ENCODE peak calls at places on chromosomes 5 and 9, in ten cellular contexts. S is CD8-positive, alpha-beta memory T cell; I is psoas muscle; N is CD4-positive, alpha-beta memory T cell; F is dorsolateral prefrontal cortex; H is A549; T is tibial nerve; P is transverse colon; V is lower lobe of right lung; A is uterus. E is an unnamed sample.

GRCh38 chr5:132498686-132499271 is 8.2 kb upstream of the IRF1 start:
- DNase-seq in S (no peak), T (no peak), H (no peak), A (no peak), N (no peak), P (no peak), F (no peak), V (no peak), I (no peak), E (no peak)

GRCh38 chr5:87499478-87500410 is 87.0 kb upstream of the CCNH start:
- DNase-seq in H (no peak), V (peak), N (no peak), F (no peak), P (no peak), A (no peak), T (no peak), S (no peak), I (no peak), E (no peak)

GRCh38 chr5:159105318-159106053 is 5.8 kb upstream of the EBF1 start:
- DNase-seq in V (no peak), P (no peak), A (peak), H (no peak), T (no peak), N (peak), S (no peak), I (no peak), F (no peak), E (no peak)

GRCh38 chr5:125244531-125244930 is 498.1 kb upstream of the ZNF608 start:
- DNase-seq in N (no peak), I (no peak), H (no peak), P (no peak), F (no peak), S (no peak), V (no peak), T (no peak), A (no peak), E (no peak)

GRCh38 chr5:9621379-9621903 is 8.7 kb downstream of the TAS2R1 start:
- DNase-seq in V (no peak), F (no peak), T (no peak), A (no peak), H (no peak), S (no peak), I (no peak), P (no peak), N (no peak), E (no peak)

GRCh38 chr5:136014049-136014516 is 14.7 kb upstream of the TGFBI start:
- DNase-seq in S (no peak), I (no peak), T (no peak), F (no peak), V (peak), N (no peak), H (no peak), P (no peak), A (peak), E (no peak)

GRCh38 chr5:142874537-142874936 is 104.4 kb downstream of the ARHGAP26 start:
- DNase-seq in S (no peak), P (peak), H (peak), V (peak), N (no peak), T (peak), I (peak), A (peak), F (no peak), E (no peak)

GRCh38 chr9:21549251-21549765 is 67.2 kb upstream of the IFNE start:
- DNase-seq in I (no peak), F (no peak), H (no peak), A (no peak), S (no peak), V (no peak), P (peak), T (no peak), N (no peak), E (no peak)

GRCh38 chr9:131738293-131738692 is 1.6 kb downstream of the RAPGEF1 start:
- DNase-seq in F (no peak), I (no peak), A (no peak), N (no peak), T (no peak), S (no peak), P (no peak), V (peak), H (no peak), E (no peak)

GRCh38 chr5:111075520-111075919 is 4.0 kb downstream of the TSLP start:
- DNase-seq in P (no peak), I (no peak), T (no peak), V (no peak), H (no peak), N (no peak), A (no peak), S (no peak), F (no peak), E (no peak)

DNA sequence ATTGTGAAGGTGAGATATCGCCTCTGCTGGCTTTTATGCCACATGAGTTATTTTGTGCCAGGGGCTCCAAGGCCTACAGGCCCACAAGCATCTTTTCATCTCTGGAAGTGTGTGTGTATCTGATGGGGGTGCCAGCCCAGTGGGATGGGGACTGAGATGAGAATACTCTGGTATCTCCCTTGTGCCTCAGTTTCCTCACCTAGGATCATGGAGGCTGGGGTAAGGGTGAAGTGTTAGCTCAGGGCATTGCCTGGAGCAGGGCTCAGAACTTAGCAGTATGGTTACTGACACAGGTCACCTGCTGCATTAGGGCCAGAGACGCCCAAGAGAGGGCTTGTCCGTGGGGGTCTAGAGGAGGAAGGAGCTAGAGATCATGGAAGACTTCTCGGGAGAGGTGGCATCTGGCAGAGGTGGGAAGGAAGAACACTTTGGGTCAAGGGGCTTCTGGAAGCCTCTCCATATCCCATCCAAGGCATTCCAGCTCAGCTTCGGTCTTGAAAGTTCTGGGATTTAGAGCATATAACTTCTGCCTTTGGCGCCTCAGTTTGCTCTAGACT is 755 bp upstream of the WNK2 start:
- DNase-seq in I (no peak), V (no peak), T (no peak), P (no peak), N (no peak), H (no peak), A (no peak), S (no peak), F (no peak), E (no peak)
- H3K27ac ChIP-seq in I (no peak), V (no peak), T (no peak), P (no peak), N (no peak), H (peak), A (no peak), S (no peak), F (no peak), E (no peak)

DNA sequence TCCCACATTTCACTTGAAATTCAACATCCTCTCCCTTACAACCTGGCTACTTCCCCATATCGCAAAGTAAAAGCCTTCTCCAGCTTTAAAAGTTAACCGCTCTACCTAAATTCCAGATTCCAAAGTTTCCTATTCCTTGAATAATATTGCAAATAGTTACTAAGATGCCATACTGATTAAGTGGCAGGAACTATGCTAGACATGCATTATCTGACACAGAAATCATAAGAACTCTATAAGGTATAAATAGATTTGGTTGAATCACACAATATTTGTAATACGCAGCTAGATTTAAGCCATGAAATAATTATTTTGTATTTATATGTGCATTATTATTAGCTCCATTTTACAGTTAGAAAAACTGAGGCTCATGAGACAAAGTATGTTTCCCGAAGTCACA is 92.8 kb downstream of the NFIB start:
- DNase-seq in P (no peak), A (no peak), H (no peak), V (no peak), S (no peak), N (no peak), T (no peak), I (no peak), F (no peak), E (no peak)
- H3K27ac ChIP-seq in P (peak), A (peak), H (peak), V (no peak), S (no peak), N (no peak), T (peak), I (peak), F (no peak), E (no peak)

GRCh38 chr5:179377421-179378115 is 32.3 kb upstream of the ADAMTS2 start:
- DNase-seq in H (no peak), S (no peak), A (no peak), V (no peak), F (no peak), T (no peak), N (no peak), P (no peak), I (no peak), E (no peak)

GRCh38 chr5:179375966-179376365 is 30.7 kb upstream of the ADAMTS2 start:
- DNase-seq in N (no peak), F (no peak), S (no peak), T (no peak), P (no peak), A (no peak), V (no peak), I (no peak), H (no peak), E (no peak)

GRCh38 chr5:179378116-179378440 is 32.8 kb upstream of the ADAMTS2 start:
- DNase-seq in A (no peak), S (no peak), P (no peak), I (no peak), F (no peak), T (no peak), V (no peak), H (no peak), N (no peak), E (no peak)

GRCh38 chr5:179375236-179375685 is 30.0 kb upstream of the ADAMTS2 start:
- DNase-seq in T (no peak), V (no peak), P (no peak), I (no peak), F (no peak), S (no peak), N (no peak), A (no peak), H (no peak), E (no peak)

DNA sequence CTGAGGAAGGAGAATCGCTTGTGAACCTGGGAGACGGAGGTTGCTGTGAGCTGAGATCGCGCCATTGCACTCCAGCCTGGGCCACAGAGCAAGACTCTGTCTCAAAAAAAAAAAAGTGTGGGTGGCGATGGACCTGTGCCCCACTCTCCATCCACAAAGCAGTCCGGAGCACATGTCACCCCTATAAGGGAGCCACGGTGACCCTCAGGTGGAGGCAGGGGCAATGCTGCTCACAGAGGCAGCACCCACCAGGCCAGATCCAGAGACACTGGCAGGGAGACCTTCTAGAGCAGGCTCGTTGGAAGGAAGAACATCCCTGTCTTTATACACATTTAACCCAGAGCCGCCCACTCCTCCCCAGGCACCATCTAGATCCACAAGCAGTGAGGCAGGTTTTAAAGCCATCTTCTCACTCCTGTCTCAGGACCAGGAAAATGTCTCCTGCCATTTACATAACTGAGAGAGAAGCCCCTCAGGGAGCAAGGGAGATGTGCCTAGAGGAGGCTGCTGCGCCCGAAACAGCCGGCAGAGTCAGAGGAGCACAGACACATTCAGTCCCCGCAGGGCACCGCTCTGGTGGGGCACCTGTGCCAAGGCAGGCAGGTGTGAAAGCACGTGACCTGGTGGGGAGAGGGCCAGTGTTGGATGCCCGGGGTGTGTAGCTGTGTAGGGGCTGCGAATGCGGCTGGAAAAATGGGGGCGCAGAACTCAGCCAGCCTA is 31.6 kb upstream of the ADAMTS2 start:
- DNase-seq in I (no peak), S (no peak), N (no peak), T (no peak), F (no peak), H (no peak), V (no peak), A (no peak), P (no peak), E (no peak)
- H3K27ac ChIP-seq in I (no peak), S (no peak), N (no peak), T (no peak), F (no peak), H (no peak), V (no peak), A (no peak), P (no peak), E (no peak)

DNA sequence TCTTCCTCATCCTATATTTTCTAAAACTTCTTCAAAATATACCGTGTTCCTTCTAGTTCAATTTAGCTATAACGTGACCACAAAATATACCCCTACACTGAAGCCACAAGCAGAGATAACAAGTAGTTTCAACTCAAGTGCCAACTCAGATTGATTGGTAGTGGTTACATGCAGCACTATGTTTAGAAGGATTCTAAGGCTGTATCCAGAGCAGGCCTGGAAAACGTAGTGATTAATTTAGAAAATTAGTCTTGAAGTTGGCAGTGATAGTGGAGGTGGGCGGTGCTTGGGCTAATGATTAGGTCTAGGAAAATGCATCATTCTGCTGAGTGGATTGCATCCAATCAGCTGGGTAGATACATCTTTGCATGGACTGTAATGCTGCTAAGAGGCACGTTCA is 61.5 kb downstream of the MAMDC2 start:
- DNase-seq in H (no peak), S (no peak), V (no peak), P (no peak), A (no peak), F (no peak), T (no peak), I (no peak), N (no peak), E (no peak)
- H3K27ac ChIP-seq in H (no peak), S (no peak), V (no peak), P (no peak), A (no peak), F (no peak), T (no peak), I (no peak), N (no peak), E (no peak)

E was measured in naive thymus-derived CD4-positive, alpha-beta T cell.